ENCODE peak calls at places on chromosomes 16 and 17, in seven cellular contexts. N is MCF 10A; I is lung microvascular endothelial cell; X is hepatic stellate cell; F is T-helper 1 cell; Y is renal cortical epithelial cell; J is activated naive CD8-positive, alpha-beta T cell treated with anti-CD3 and anti-CD28 coated beads for 36 hours. H is an unnamed sample.

GRCh38 chr17:66507103-66507923 is 204.9 kb downstream of the PRKCA start:
- DNase-seq in X (peak; percentile 79), N (peak; percentile 85), Y (peak; percentile 85), F (peak; percentile 50), I (peak; percentile 69), J (no peak), H (no peak)

GRCh38 chr17:76232342-76232741 is 8.0 kb downstream of the RNF157 start:
- DNase-seq in J (no peak), X (peak; percentile 50), F (no peak), Y (no peak), N (peak; percentile 58), I (peak; percentile 43), H (no peak)

GRCh38 chr17:42414782-42415409 is 8.2 kb downstream of the CAVIN1 start:
- DNase-seq in Y (no peak), J (peak; percentile 59), N (no peak), X (no peak), I (peak; percentile 53), F (peak; percentile 52), H (peak; percentile 69)

GRCh38 chr16:495127-495748 is 32.3 kb upstream of the CAPN15 start:
- DNase-seq in F (peak; percentile 23), N (peak; percentile 51), X (peak; percentile 77), I (peak; percentile 61), Y (peak; percentile 33), J (peak; percentile 31), H (peak; percentile 62)

GRCh38 chr17:57832299-57832698 is 17.5 kb downstream of the MRPS23 start:
- DNase-seq in F (no peak), I (no peak), Y (no peak), N (no peak), J (no peak), X (no peak), H (no peak)

GRCh38 chr16:57518520-57518919 is 17.9 kb downstream of the CCDC102A start:
- DNase-seq in X (no peak), N (no peak), I (no peak), Y (no peak), J (no peak), F (no peak), H (no peak)

GRCh38 chr17:10772425-10773380 is 31.2 kb downstream of the TMEM238L start:
- DNase-seq in J (peak; percentile 40), F (peak; percentile 8), I (peak; percentile 22), N (peak; percentile 48), Y (no peak), X (no peak), H (no peak)

GRCh38 chr17:17495448-17496188 is 577 bp downstream of the RASD1 start:
- DNase-seq in I (peak; percentile 46), J (peak; percentile 34), Y (no peak), N (no peak), F (peak; percentile 54), X (no peak), H (peak; percentile 75)

GRCh38 chr16:68469728-68470460 is 21.6 kb upstream of the SMPD3 start:
- DNase-seq in J (no peak), F (peak; percentile 11), Y (no peak), N (no peak), X (no peak), I (peak; percentile 12), H (no peak)

GRCh38 chr17:38663125-38663751 is 11.5 kb downstream of the EPOP start:
- DNase-seq in I (peak; percentile 60), N (peak; percentile 75), X (peak; percentile 66), F (peak; percentile 38), J (peak; percentile 59), Y (peak; percentile 54), H (peak; percentile 74)

GRCh38 chr16:50279142-50279865 is 13.0 kb downstream of the ADCY7 start:
- DNase-seq in N (no peak), X (no peak), Y (peak; percentile 7), I (no peak), F (no peak), J (no peak), H (no peak)

GRCh38 chr16:14324581-14324980 is 253.5 kb downstream of the MRTFB start:
- DNase-seq in N (peak; percentile 45), X (no peak), J (no peak), Y (peak; percentile 56), I (no peak), F (no peak), H (no peak)

H was measured in GM20000.